ENCODE peak calls at places on chromosomes 7 and 10, in five cellular contexts. L is neural progenitor cell, C is fibroblast of lung, W is GM23248, V is K562. G is an unnamed sample.

GRCh38 chr7:156009569-156009968 is 197.3 kb upstream of the SHH start:
- DNase-seq in L (no peak), C (no peak), V (no peak), W (no peak), G (no peak)

GRCh38 chr10:89252225-89252585 is 630 bp upstream of the LIPA start:
- DNase-seq in C (no peak), W (no peak), L (no peak), V (no peak), G (no peak)

GRCh38 chr10:132643709-132644543 is 106.3 kb downstream of the INPP5A start:
- DNase-seq in V (no peak), W (no peak), L (peak), C (no peak), G (no peak)

GRCh38 chr7:43658718-43659548 is 70.4 kb downstream of the COA1 start:
- DNase-seq in W (peak), C (peak), V (no peak), L (no peak), G (no peak)

GRCh38 chr10:133465950-133466474 is 12.3 kb downstream of the SCART1 start:
- DNase-seq in L (no peak), C (no peak), W (no peak), V (no peak), G (no peak)

GRCh38 chr10:2839081-2839725 is 228.1 kb upstream of the PFKP start:
- DNase-seq in W (peak), C (no peak), L (peak), V (peak), G (no peak)

GRCh38 chr10:91190876-91191580 is 29.4 kb upstream of the PCGF5 start:
- DNase-seq in L (no peak), V (no peak), C (peak), W (peak), G (no peak)

GRCh38 chr7:93374345-93374940 is 142.3 kb downstream of the VPS50 start:
- DNase-seq in V (peak), L (peak), W (peak), C (peak), G (no peak)

GRCh38 chr10:90834326-90834725 is 23.5 kb downstream of the HTR7 start:
- DNase-seq in W (no peak), V (no peak), C (no peak), L (no peak), G (no peak)

GRCh38 chr10:124521429-124521871 is 59.8 kb downstream of the LHPP start:
- DNase-seq in V (no peak), W (no peak), C (no peak), L (peak), G (peak)

GRCh38 chr10:58435297-58435696 is 50.1 kb downstream of the TFAM start:
- DNase-seq in V (peak), W (peak), L (no peak), C (peak), G (peak)

GRCh38 chr7:2248984-2249694 is 7.1 kb downstream of the NUDT1 start:
- DNase-seq in W (peak), C (peak), L (no peak), V (peak), G (peak)

GRCh38 chr7:72099784-72100183 is 312.4 kb downstream of the CALN1 start:
- DNase-seq in L (no peak), V (no peak), C (no peak), W (peak), G (no peak)

GRCh38 chr7:28078036-28078901 is 102.3 kb downstream of the JAZF1 start:
- DNase-seq in W (peak), C (peak), L (peak), V (peak), G (no peak)

GRCh38 chr7:128221929-128222403 is 19.1 kb upstream of the LEP start:
- DNase-seq in W (peak), L (no peak), V (peak), C (peak), G (no peak)

GRCh38 chr7:33596694-33597093 is 308.6 kb upstream of the BMPER start:
- DNase-seq in W (no peak), V (no peak), C (peak), L (no peak), G (no peak)

GRCh38 chr7:24283559-24283899 is 461 bp upstream of the NPY start:
- DNase-seq in V (no peak), C (peak), W (no peak), L (peak), G (no peak)

GRCh38 chr7:40220421-40220911 is 85.7 kb downstream of the SUGCT start:
- DNase-seq in C (peak), V (no peak), L (no peak), W (peak), G (no peak)

GRCh38 chr7:83684928-83685327 is 36.0 kb upstream of the SEMA3E start:
- DNase-seq in L (peak), W (no peak), V (no peak), C (no peak), G (no peak)

GRCh38 chr7:30634193-30634626 is 39.5 kb downstream of the GARS1 start:
- DNase-seq in L (no peak), W (no peak), C (no peak), V (no peak), G (no peak)

GRCh38 chr10:47094636-47095035 is 183.4 kb downstream of the PTPN20 start:
- DNase-seq in L (no peak), W (no peak), C (no peak), V (no peak), G (no peak)

GRCh38 chr10:131806146-131806545 is 94.7 kb upstream of the PPP2R2D start:
- DNase-seq in W (no peak), V (no peak), C (no peak), L (no peak), G (no peak)

GRCh38 chr10:72045586-72045985 is 42.8 kb downstream of the SPOCK2 start:
- DNase-seq in L (no peak), W (no peak), V (no peak), C (peak), G (no peak)

GRCh38 chr10:72049969-72050781 is 38.2 kb downstream of the SPOCK2 start:
- DNase-seq in C (no peak), W (peak), V (no peak), L (peak), G (no peak)

GRCh38 chr10:72050873-72051272 is 37.5 kb downstream of the SPOCK2 start:
- DNase-seq in L (no peak), C (no peak), V (no peak), W (no peak), G (no peak)

GRCh38 chr10:72049472-72049871 is 38.9 kb downstream of the SPOCK2 start:
- DNase-seq in C (no peak), L (no peak), V (no peak), W (no peak), G (no peak)

GRCh38 chr10:72048450-72049124 is 39.8 kb downstream of the SPOCK2 start:
- DNase-seq in V (peak), L (peak), C (peak), W (peak), G (peak)
- H3K9ac ChIP-seq in V (no peak), L (no peak), C (no peak), W (no peak), G (no peak)

GRCh38 chr7:151063212-151063561 is 3.8 kb downstream of the SLC4A2 start:
- DNase-seq in L (no peak), C (peak), W (peak), V (peak), G (no peak)

GRCh38 chr7:151062111-151062398 is 2.7 kb downstream of the SLC4A2 start:
- DNase-seq in L (no peak), W (no peak), V (no peak), C (no peak), G (no peak)

GRCh38 chr7:151064454-151064853 is 5.1 kb downstream of the SLC4A2 start:
- DNase-seq in W (no peak), V (no peak), L (no peak), C (no peak), G (no peak)

GRCh38 chr7:151061241-151062110 is 2.1 kb downstream of the SLC4A2 start:
- DNase-seq in W (no peak), L (peak), C (no peak), V (peak), G (no peak)

DNA sequence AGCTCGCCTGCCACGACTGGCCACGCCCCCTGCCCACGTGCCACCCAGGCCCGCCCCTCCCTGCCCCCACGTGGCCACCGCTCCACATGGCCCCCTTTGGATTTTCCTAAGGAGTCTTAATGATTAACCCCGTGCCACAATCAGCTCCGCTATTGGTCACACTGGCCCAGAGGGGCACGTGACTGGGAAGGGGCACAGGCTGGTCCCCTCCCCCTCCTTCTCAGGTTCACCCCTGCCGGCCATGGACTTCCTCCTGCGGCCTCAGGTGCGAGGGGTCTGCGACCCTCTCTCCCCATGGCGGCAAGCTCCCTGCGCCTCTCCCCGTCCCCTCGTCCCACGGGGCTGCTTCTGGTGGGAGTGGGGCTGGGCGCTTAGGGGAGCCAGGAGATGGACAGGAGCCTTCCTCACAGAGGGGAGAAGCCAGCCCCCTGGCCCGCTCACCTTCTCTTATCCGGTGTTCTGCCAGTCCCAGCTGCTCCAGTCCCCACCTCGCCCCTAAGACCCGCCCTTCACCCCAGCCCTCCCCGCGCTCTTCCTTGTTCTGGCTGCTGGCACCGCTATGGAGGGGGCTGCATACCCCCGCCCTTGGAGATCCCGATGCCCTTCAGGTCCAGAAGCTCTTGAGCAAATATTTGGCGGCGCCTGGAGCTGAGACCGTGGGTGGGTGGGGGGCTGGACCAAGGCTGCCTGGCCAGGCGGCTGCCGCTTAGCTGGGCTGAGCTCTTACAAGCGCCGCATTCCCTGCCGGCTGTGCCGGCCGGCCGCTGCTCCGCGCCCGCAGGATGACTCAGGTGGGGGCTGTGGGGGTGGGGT is 3.2 kb downstream of the SLC4A2 start:
- DNase-seq in V (peak), W (peak), C (peak), L (peak), G (peak)
- H3K9ac ChIP-seq in V (peak), W (peak), C (no peak), L (no peak), G (peak)

DNA sequence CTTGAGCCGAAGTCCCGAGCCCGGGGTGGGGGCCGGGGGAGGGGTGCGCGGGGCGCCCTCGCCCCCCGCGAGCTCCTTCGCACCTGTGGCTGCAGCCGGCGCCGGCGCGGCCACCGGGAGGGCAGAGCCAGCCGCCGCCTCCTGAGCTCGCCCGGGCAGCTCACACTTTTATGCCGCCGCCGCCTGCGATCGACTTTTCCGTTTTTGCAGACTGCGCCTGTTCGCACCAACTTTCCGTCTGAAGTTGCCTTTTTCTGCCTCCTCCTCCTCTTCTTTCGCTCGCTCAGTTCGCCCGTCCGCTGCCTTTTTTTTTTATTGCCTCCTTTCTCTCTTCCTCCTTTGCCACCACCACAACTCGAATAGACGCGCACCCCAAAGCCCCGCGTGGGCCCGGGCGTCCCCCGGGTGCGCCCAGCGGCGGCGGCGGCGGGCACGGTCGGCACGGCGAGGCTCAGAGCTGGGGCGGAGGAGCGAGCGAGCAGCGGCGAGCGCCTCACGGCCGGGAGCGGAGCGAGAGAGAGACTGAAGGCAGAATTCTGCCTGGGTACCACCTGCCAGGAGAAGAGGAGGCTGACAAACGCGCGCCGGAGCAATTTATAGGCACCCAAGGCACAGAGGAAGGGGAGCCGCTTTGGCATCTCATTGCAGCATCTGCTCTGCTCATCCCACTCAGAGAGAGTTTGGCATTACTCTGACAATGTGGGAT is at the start of gene C1QL3:
- DNase-seq in L (peak), V (no peak), W (peak), C (peak), G (no peak)
- H3K9ac ChIP-seq in L (no peak), V (no peak), W (no peak), C (no peak), G (no peak)

DNA sequence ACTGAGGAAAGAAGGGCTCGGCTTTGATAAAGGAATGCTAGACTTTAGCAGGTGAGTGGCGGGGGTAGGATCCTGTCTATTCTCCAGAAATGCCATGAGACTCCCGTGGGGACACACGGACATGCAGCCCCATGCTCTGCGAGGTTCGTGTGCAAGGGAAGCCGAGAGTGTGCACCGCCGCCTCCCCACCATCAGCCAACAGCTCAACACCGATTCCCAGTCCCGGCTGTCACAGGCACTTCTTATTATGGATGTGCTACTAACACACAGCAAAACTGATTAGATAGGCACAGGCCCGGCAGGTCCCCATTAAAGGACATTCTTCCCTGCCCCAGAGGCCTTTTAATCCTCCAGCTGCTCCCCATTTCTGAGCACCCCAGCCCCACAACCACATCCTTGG is 154.4 kb downstream of the PRKAG2 start:
- DNase-seq in C (no peak), L (no peak), W (no peak), V (no peak), G (no peak)
- H3K9ac ChIP-seq in C (no peak), L (no peak), W (no peak), V (no peak), G (no peak)

GRCh38 chr10:110081914-110082313 is 74.1 kb downstream of the ADD3 start:
- DNase-seq in C (no peak), W (peak), L (no peak), V (peak), G (no peak)
- H3K9ac ChIP-seq in C (no peak), W (no peak), L (no peak), V (peak), G (no peak)

G was measured in kidney.